ENCODE peak calls at places on chromosomes 4 and X, in ten cellular contexts. One of them, this sample, is unnamed.

GRCh38 chr4:60589425-60589824 is 610.7 kb upstream of the ADGRL3 start:
- DNase-seq in psoas muscle: no peak
- DNase-seq in OCI-LY7: no peak
- DNase-seq in choroid plexus epithelial cell: no peak
- DNase-seq in A549: no peak
- DNase-seq in brain microvascular endothelial cell: no peak
- DNase-seq in tibial nerve: no peak
- DNase-seq in BE2C: no peak
- DNase-seq in endodermal cell: peak
- DNase-seq in cardiac muscle cell: no peak
- DNase-seq in this sample: no peak

GRCh38 chr4:19655666-19656065 is 596.0 kb upstream of the SLIT2 start:
- DNase-seq in psoas muscle: no peak
- DNase-seq in OCI-LY7: no peak
- DNase-seq in choroid plexus epithelial cell: no peak
- DNase-seq in A549: no peak
- DNase-seq in brain microvascular endothelial cell: no peak
- DNase-seq in tibial nerve: no peak
- DNase-seq in BE2C: no peak
- DNase-seq in endodermal cell: no peak
- DNase-seq in cardiac muscle cell: no peak
- DNase-seq in this sample: no peak

GRCh38 chr4:117429061-117429460 is 343.7 kb upstream of the TRAM1L1 start:
- DNase-seq in psoas muscle: no peak
- DNase-seq in OCI-LY7: no peak
- DNase-seq in choroid plexus epithelial cell: no peak
- DNase-seq in A549: no peak
- DNase-seq in brain microvascular endothelial cell: no peak
- DNase-seq in tibial nerve: no peak
- DNase-seq in BE2C: no peak
- DNase-seq in endodermal cell: peak
- DNase-seq in cardiac muscle cell: no peak
- DNase-seq in this sample: no peak

GRCh38 chrX:144840616-144841015 is 406.7 kb upstream of the SPANXN1 start:
- DNase-seq in psoas muscle: no peak
- DNase-seq in OCI-LY7: no peak
- DNase-seq in choroid plexus epithelial cell: no peak
- DNase-seq in A549: no peak
- DNase-seq in brain microvascular endothelial cell: no peak
- DNase-seq in tibial nerve: no peak
- DNase-seq in BE2C: no peak
- DNase-seq in endodermal cell: no peak
- DNase-seq in cardiac muscle cell: no peak
- DNase-seq in this sample: no peak

GRCh38 chr4:152090543-152090942 is 329.7 kb upstream of the GATB start:
- DNase-seq in psoas muscle: no peak
- DNase-seq in OCI-LY7: peak
- DNase-seq in choroid plexus epithelial cell: no peak
- DNase-seq in A549: no peak
- DNase-seq in brain microvascular endothelial cell: no peak
- DNase-seq in tibial nerve: no peak
- DNase-seq in BE2C: peak
- DNase-seq in endodermal cell: peak
- DNase-seq in cardiac muscle cell: peak
- DNase-seq in this sample: peak

GRCh38 chrX:123340691-123341090 is 156.6 kb downstream of the GRIA3 start:
- DNase-seq in psoas muscle: no peak
- DNase-seq in OCI-LY7: no peak
- DNase-seq in choroid plexus epithelial cell: peak
- DNase-seq in A549: peak
- DNase-seq in brain microvascular endothelial cell: no peak
- DNase-seq in tibial nerve: no peak
- DNase-seq in BE2C: no peak
- DNase-seq in endodermal cell: no peak
- DNase-seq in cardiac muscle cell: no peak
- DNase-seq in this sample: no peak

GRCh38 chr4:110163327-110164070 is 34.9 kb downstream of the ELOVL6 start:
- DNase-seq in psoas muscle: no peak
- DNase-seq in OCI-LY7: no peak
- DNase-seq in choroid plexus epithelial cell: peak
- DNase-seq in A549: peak
- DNase-seq in brain microvascular endothelial cell: peak
- DNase-seq in tibial nerve: no peak
- DNase-seq in BE2C: no peak
- DNase-seq in endodermal cell: no peak
- DNase-seq in cardiac muscle cell: peak
- DNase-seq in this sample: no peak

GRCh38 chr4:145531791-145532190 is 50.1 kb downstream of the SMAD1 start:
- DNase-seq in psoas muscle: no peak
- DNase-seq in OCI-LY7: no peak
- DNase-seq in choroid plexus epithelial cell: no peak
- DNase-seq in A549: no peak
- DNase-seq in brain microvascular endothelial cell: no peak
- DNase-seq in tibial nerve: no peak
- DNase-seq in BE2C: no peak
- DNase-seq in endodermal cell: no peak
- DNase-seq in cardiac muscle cell: no peak
- DNase-seq in this sample: no peak

GRCh38 chr4:145786830-145787229 is 106.9 kb downstream of the C4orf51 start:
- DNase-seq in psoas muscle: no peak
- DNase-seq in OCI-LY7: no peak
- DNase-seq in choroid plexus epithelial cell: no peak
- DNase-seq in A549: no peak
- DNase-seq in brain microvascular endothelial cell: no peak
- DNase-seq in tibial nerve: no peak
- DNase-seq in BE2C: no peak
- DNase-seq in endodermal cell: no peak
- DNase-seq in cardiac muscle cell: no peak
- DNase-seq in this sample: no peak

GRCh38 chr4:128862608-128863313 is 53.3 kb downstream of the JADE1 start:
- DNase-seq in psoas muscle: no peak
- DNase-seq in OCI-LY7: no peak
- DNase-seq in choroid plexus epithelial cell: peak
- DNase-seq in A549: peak
- DNase-seq in brain microvascular endothelial cell: no peak
- DNase-seq in tibial nerve: no peak
- DNase-seq in BE2C: no peak
- DNase-seq in endodermal cell: no peak
- DNase-seq in cardiac muscle cell: no peak
- DNase-seq in this sample: no peak

GRCh38 chrX:63530654-63531053 is 179.5 kb upstream of the SPIN4 start:
- DNase-seq in psoas muscle: no peak
- DNase-seq in OCI-LY7: no peak
- DNase-seq in choroid plexus epithelial cell: no peak
- DNase-seq in A549: no peak
- DNase-seq in brain microvascular endothelial cell: no peak
- DNase-seq in tibial nerve: no peak
- DNase-seq in BE2C: no peak
- DNase-seq in endodermal cell: no peak
- DNase-seq in cardiac muscle cell: no peak
- DNase-seq in this sample: no peak

GRCh38 chr4:104451573-104451972 is 43.1 kb downstream of the CXXC4 start:
- DNase-seq in psoas muscle: no peak
- DNase-seq in OCI-LY7: no peak
- DNase-seq in choroid plexus epithelial cell: no peak
- DNase-seq in A549: peak
- DNase-seq in brain microvascular endothelial cell: no peak
- DNase-seq in tibial nerve: no peak
- DNase-seq in BE2C: no peak
- DNase-seq in endodermal cell: no peak
- DNase-seq in cardiac muscle cell: peak
- DNase-seq in this sample: peak

GRCh38 chrX:14936561-14936960 is 63.3 kb downstream of the MOSPD2 start:
- DNase-seq in psoas muscle: no peak
- DNase-seq in OCI-LY7: no peak
- DNase-seq in choroid plexus epithelial cell: peak
- DNase-seq in A549: peak
- DNase-seq in brain microvascular endothelial cell: peak
- DNase-seq in tibial nerve: no peak
- DNase-seq in BE2C: no peak
- DNase-seq in endodermal cell: no peak
- DNase-seq in cardiac muscle cell: peak
- DNase-seq in this sample: no peak

DNA sequence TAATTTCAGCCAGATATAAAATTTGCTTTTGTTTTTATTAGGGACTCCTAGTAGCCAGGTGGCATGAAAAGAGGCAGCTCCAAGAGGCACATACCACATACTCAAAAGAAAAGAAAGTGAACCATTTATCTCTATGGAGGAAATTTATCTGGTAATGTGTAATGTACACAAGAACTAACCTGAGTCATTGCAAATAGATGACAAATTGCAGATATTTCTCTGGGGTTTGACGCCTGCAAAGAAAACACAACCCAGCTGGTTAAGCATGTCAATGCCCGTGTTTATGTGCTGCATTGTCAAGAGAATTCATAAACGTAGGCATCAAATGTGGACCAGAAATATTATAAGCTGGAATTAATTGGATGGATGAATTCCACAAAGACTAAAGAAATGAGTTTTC is 46.9 kb upstream of the PHKA2 start:
- DNase-seq in psoas muscle: no peak
- DNase-seq in OCI-LY7: no peak
- DNase-seq in choroid plexus epithelial cell: no peak
- DNase-seq in A549: peak
- DNase-seq in brain microvascular endothelial cell: peak
- DNase-seq in tibial nerve: no peak
- DNase-seq in BE2C: no peak
- DNase-seq in endodermal cell: no peak
- DNase-seq in cardiac muscle cell: no peak
- DNase-seq in this sample: no peak
- H3K4me3 ChIP-seq in psoas muscle: no peak
- H3K4me3 ChIP-seq in OCI-LY7: no peak
- H3K4me3 ChIP-seq in choroid plexus epithelial cell: no peak
- H3K4me3 ChIP-seq in A549: no peak
- H3K4me3 ChIP-seq in brain microvascular endothelial cell: no peak
- H3K4me3 ChIP-seq in tibial nerve: no peak
- H3K4me3 ChIP-seq in BE2C: no peak
- H3K4me3 ChIP-seq in endodermal cell: no peak
- H3K4me3 ChIP-seq in cardiac muscle cell: no peak
- H3K4me3 ChIP-seq in this sample: no peak

GRCh38 chrX:103461156-103461555 is 58.1 kb downstream of the RAB40A start:
- DNase-seq in psoas muscle: no peak
- DNase-seq in OCI-LY7: no peak
- DNase-seq in choroid plexus epithelial cell: no peak
- DNase-seq in A549: no peak
- DNase-seq in brain microvascular endothelial cell: no peak
- DNase-seq in tibial nerve: no peak
- DNase-seq in BE2C: no peak
- DNase-seq in endodermal cell: no peak
- DNase-seq in cardiac muscle cell: no peak
- DNase-seq in this sample: no peak

GRCh38 chrX:103467870-103468269 is 51.4 kb downstream of the RAB40A start:
- DNase-seq in psoas muscle: no peak
- DNase-seq in OCI-LY7: no peak
- DNase-seq in choroid plexus epithelial cell: no peak
- DNase-seq in A549: no peak
- DNase-seq in brain microvascular endothelial cell: no peak
- DNase-seq in tibial nerve: no peak
- DNase-seq in BE2C: no peak
- DNase-seq in endodermal cell: no peak
- DNase-seq in cardiac muscle cell: no peak
- DNase-seq in this sample: no peak

GRCh38 chrX:103464071-103464773 is 55.1 kb downstream of the RAB40A start:
- DNase-seq in psoas muscle: no peak
- DNase-seq in OCI-LY7: peak
- DNase-seq in choroid plexus epithelial cell: peak
- DNase-seq in A549: peak
- DNase-seq in brain microvascular endothelial cell: peak
- DNase-seq in tibial nerve: peak
- DNase-seq in BE2C: peak
- DNase-seq in endodermal cell: peak
- DNase-seq in cardiac muscle cell: peak
- DNase-seq in this sample: peak

GRCh38 chrX:103467156-103467555 is 52.1 kb downstream of the RAB40A start:
- DNase-seq in psoas muscle: no peak
- DNase-seq in OCI-LY7: no peak
- DNase-seq in choroid plexus epithelial cell: no peak
- DNase-seq in A549: no peak
- DNase-seq in brain microvascular endothelial cell: no peak
- DNase-seq in tibial nerve: no peak
- DNase-seq in BE2C: no peak
- DNase-seq in endodermal cell: no peak
- DNase-seq in cardiac muscle cell: no peak
- DNase-seq in this sample: no peak

GRCh38 chrX:103464774-103465117 is 54.5 kb downstream of the RAB40A start:
- DNase-seq in psoas muscle: peak
- DNase-seq in OCI-LY7: peak
- DNase-seq in choroid plexus epithelial cell: peak
- DNase-seq in A549: peak
- DNase-seq in brain microvascular endothelial cell: peak
- DNase-seq in tibial nerve: peak
- DNase-seq in BE2C: peak
- DNase-seq in endodermal cell: peak
- DNase-seq in cardiac muscle cell: peak
- DNase-seq in this sample: peak
- H3K4me3 ChIP-seq in psoas muscle: peak
- H3K4me3 ChIP-seq in OCI-LY7: peak
- H3K4me3 ChIP-seq in choroid plexus epithelial cell: peak
- H3K4me3 ChIP-seq in A549: peak
- H3K4me3 ChIP-seq in brain microvascular endothelial cell: peak
- H3K4me3 ChIP-seq in tibial nerve: no peak
- H3K4me3 ChIP-seq in BE2C: peak
- H3K4me3 ChIP-seq in endodermal cell: peak
- H3K4me3 ChIP-seq in cardiac muscle cell: no peak
- H3K4me3 ChIP-seq in this sample: peak

DNA sequence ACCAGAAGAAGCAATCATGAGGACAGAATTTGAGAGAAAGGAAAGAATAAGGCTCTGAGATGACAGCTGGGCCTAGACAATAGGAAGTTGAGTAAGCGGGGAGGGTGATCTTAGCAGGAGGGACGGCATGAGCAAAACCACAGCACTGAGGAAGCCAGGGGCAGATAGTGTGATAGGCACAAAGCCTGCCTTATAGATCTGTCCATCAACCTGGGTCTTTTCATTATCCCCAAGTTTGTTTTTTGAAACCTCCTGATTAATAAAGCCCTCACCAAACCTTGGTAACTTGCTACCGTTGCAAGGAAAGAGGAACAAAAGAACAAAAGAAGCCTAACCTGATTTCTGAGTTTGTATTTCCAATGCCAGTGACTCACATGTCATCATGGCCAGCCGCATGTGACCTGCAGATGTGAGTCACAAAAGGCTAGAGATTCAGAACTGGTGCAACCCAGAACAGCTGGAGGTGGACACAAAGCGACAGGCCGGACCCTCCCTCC is 55.7 kb upstream of the PPARGC1A start:
- DNase-seq in psoas muscle: peak
- DNase-seq in OCI-LY7: no peak
- DNase-seq in choroid plexus epithelial cell: peak
- DNase-seq in A549: no peak
- DNase-seq in brain microvascular endothelial cell: peak
- DNase-seq in tibial nerve: no peak
- DNase-seq in BE2C: no peak
- DNase-seq in endodermal cell: no peak
- DNase-seq in cardiac muscle cell: peak
- DNase-seq in this sample: peak
- H3K4me3 ChIP-seq in psoas muscle: no peak
- H3K4me3 ChIP-seq in OCI-LY7: no peak
- H3K4me3 ChIP-seq in choroid plexus epithelial cell: no peak
- H3K4me3 ChIP-seq in A549: no peak
- H3K4me3 ChIP-seq in brain microvascular endothelial cell: no peak
- H3K4me3 ChIP-seq in tibial nerve: no peak
- H3K4me3 ChIP-seq in BE2C: no peak
- H3K4me3 ChIP-seq in endodermal cell: no peak
- H3K4me3 ChIP-seq in cardiac muscle cell: no peak
- H3K4me3 ChIP-seq in this sample: no peak

GRCh38 chr4:65604515-65604914 is 65.8 kb downstream of the EPHA5 start:
- DNase-seq in psoas muscle: no peak
- DNase-seq in OCI-LY7: no peak
- DNase-seq in choroid plexus epithelial cell: no peak
- DNase-seq in A549: no peak
- DNase-seq in brain microvascular endothelial cell: no peak
- DNase-seq in tibial nerve: no peak
- DNase-seq in BE2C: no peak
- DNase-seq in endodermal cell: no peak
- DNase-seq in cardiac muscle cell: no peak
- DNase-seq in this sample: no peak
- H3K4me3 ChIP-seq in psoas muscle: no peak
- H3K4me3 ChIP-seq in OCI-LY7: no peak
- H3K4me3 ChIP-seq in choroid plexus epithelial cell: no peak
- H3K4me3 ChIP-seq in A549: no peak
- H3K4me3 ChIP-seq in brain microvascular endothelial cell: no peak
- H3K4me3 ChIP-seq in tibial nerve: no peak
- H3K4me3 ChIP-seq in BE2C: peak
- H3K4me3 ChIP-seq in endodermal cell: no peak
- H3K4me3 ChIP-seq in cardiac muscle cell: no peak
- H3K4me3 ChIP-seq in this sample: no peak